ENCODE peak calls at places on chromosome 22, in seven cellular contexts. F, P, D, R, X, O and J are unnamed samples.

GRCh38 chr22:32564170-32565001 is 89.8 kb downstream of the FBXO7 start:
- DNase-seq in F (peak), D (peak), O (no peak), P (no peak), X (no peak), R (peak), J (no peak)

GRCh38 chr22:32839776-32840571 is 38.5 kb downstream of the TIMP3 start:
- DNase-seq in R (no peak), O (peak), D (no peak), X (no peak), P (no peak), F (no peak), J (no peak)

GRCh38 chr22:36328635-36329216 is 59.0 kb downstream of the MYH9 start:
- DNase-seq in O (peak), F (peak), R (no peak), P (peak), D (peak), X (peak), J (no peak)

GRCh38 chr22:28019360-28019759 is 100.3 kb upstream of the PITPNB start:
- DNase-seq in F (peak), D (no peak), R (no peak), X (peak), O (peak), P (no peak), J (peak)

GRCh38 chr22:39985383-39986045 is 9.2 kb upstream of the FAM83F start:
- DNase-seq in X (no peak), O (no peak), P (no peak), R (no peak), F (peak), D (no peak), J (no peak)

GRCh38 chr22:39518996-39519680 is 1.2 kb upstream of the ATF4 start:
- DNase-seq in D (no peak), F (peak), R (no peak), P (no peak), X (no peak), O (no peak), J (no peak)

GRCh38 chr22:43885319-43885671 is 6.5 kb downstream of the PNPLA5 start:
- DNase-seq in O (no peak), D (no peak), P (no peak), X (no peak), F (no peak), R (no peak), J (no peak)

GRCh38 chr22:23262474-23263332 is 82.4 kb downstream of the BCR start:
- DNase-seq in O (peak), R (no peak), F (no peak), P (peak), D (no peak), X (no peak), J (no peak)

GRCh38 chr22:30754971-30755759 is 60.5 kb downstream of the OSBP2 start:
- DNase-seq in F (peak), D (peak), P (peak), R (no peak), O (no peak), X (peak), J (no peak)

GRCh38 chr22:29382575-29383328 is 5.6 kb downstream of the AP1B1 start:
- DNase-seq in O (no peak), P (no peak), X (peak), D (no peak), F (peak), R (no peak), J (peak)

GRCh38 chr22:23193420-23193819 is 13.1 kb downstream of the BCR start:
- DNase-seq in O (no peak), P (no peak), R (no peak), D (no peak), X (no peak), F (no peak), J (no peak)

GRCh38 chr22:41543854-41544670 is at the start of gene POLR3H:
- DNase-seq in O (peak), P (peak), X (peak), R (peak), D (peak), F (peak), J (peak)

GRCh38 chr22:43824724-43825485 is 12.8 kb upstream of the EFCAB6 start:
- DNase-seq in X (peak), O (no peak), D (no peak), P (no peak), F (no peak), R (no peak), J (no peak)

GRCh38 chr22:29326481-29326880 is 11.0 kb upstream of the RASL10A start:
- DNase-seq in D (no peak), P (no peak), F (no peak), X (no peak), R (no peak), O (no peak), J (no peak)

GRCh38 chr22:36541831-36542391 is 12.9 kb upstream of the EIF3D start:
- DNase-seq in O (no peak), D (peak), X (peak), P (no peak), R (no peak), F (no peak), J (no peak)

GRCh38 chr22:36860821-36861659 is at the start of gene NCF4:
- DNase-seq in P (no peak), R (peak), O (no peak), X (peak), F (peak), D (no peak), J (peak)

GRCh38 chr22:35629406-35630234 is 12.5 kb upstream of the MB start:
- DNase-seq in O (peak), P (peak), F (peak), R (peak), X (peak), D (peak), J (peak)

GRCh38 chr22:37186228-37186996 is 1.6 kb downstream of the C1QTNF6 start:
- DNase-seq in D (peak), X (no peak), P (peak), F (no peak), R (no peak), O (peak), J (peak)

GRCh38 chr22:29157759-29158535 is 47.7 kb upstream of the EMID1 start:
- DNase-seq in P (peak), R (no peak), X (no peak), F (no peak), O (no peak), D (peak), J (peak)

GRCh38 chr22:32996702-32997101 is 61.5 kb downstream of the SYN3 start:
- DNase-seq in R (peak), P (no peak), D (peak), O (no peak), F (peak), X (no peak), J (peak)

GRCh38 chr22:25113316-25113721 is 86.3 kb upstream of the CRYBB3 start:
- DNase-seq in P (no peak), O (no peak), R (no peak), X (peak), D (no peak), F (peak), J (no peak)

GRCh38 chr22:25111579-25112517 is 87.8 kb upstream of the CRYBB3 start:
- DNase-seq in P (peak), X (peak), F (peak), O (no peak), D (no peak), R (no peak), J (no peak)

GRCh38 chr22:25114369-25115362 is 85.0 kb upstream of the CRYBB3 start:
- DNase-seq in O (no peak), R (no peak), P (no peak), D (peak), F (no peak), X (no peak), J (no peak)

GRCh38 chr22:25110846-25111578 is 88.6 kb upstream of the CRYBB3 start:
- DNase-seq in D (peak), P (peak), O (peak), R (no peak), F (peak), X (peak), J (peak)

GRCh38 chr22:25112538-25113253 is 87.0 kb upstream of the CRYBB3 start:
- DNase-seq in R (no peak), D (no peak), F (no peak), O (no peak), P (no peak), X (no peak), J (peak)
- H3K27ac ChIP-seq in R (peak), D (peak), F (peak), O (no peak), P (no peak), X (peak), J (peak)

GRCh38 chr22:45597460-45598192 is 74.0 kb upstream of the ATXN10 start:
- DNase-seq in O (no peak), P (no peak), X (peak), D (peak), F (no peak), R (no peak), J (no peak)
- TF ChIP-seq EP300 in O (no peak), P (no peak), X (no peak), D (no peak), F (no peak), R (no peak), J (no peak)

DNA sequence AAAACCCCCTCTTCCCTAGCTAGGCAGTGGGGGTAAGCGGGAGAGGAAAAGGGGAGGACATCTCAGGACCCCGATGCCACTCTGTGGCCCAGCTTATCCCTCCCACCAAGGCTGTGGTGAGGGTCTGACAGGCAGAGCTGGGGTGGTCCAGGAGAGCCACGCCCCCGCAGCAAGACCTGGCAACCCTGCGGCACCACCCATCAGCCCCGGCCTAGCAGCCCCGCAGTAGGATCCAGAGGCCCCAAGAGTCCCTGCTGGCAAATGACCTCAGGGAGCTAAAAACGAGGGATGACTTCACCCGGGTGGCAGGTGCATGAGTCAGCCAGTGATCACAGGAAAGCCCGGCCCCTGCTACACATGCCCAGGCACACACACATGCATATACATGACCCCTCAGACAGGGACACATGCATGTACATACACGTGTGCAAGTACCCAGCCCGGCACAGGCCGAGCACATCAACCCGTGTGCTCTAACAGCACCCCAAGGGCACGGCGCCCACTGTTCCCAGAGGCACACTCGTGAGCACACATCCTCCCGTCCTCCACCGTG is 32.3 kb downstream of the ARVCF start:
- DNase-seq in P (no peak), X (no peak), O (peak), F (no peak), R (no peak), D (peak), J (no peak)
- H3K27ac ChIP-seq in P (peak), X (peak), O (no peak), F (peak), R (peak), D (peak), J (no peak)

GRCh38 chr22:18029686-18030267 is 5.4 kb upstream of the MICAL3 start:
- DNase-seq in O (no peak), D (no peak), X (no peak), R (no peak), P (no peak), F (no peak), J (no peak)

GRCh38 chr22:18033204-18033998 is 9.0 kb upstream of the MICAL3 start:
- DNase-seq in R (no peak), X (no peak), D (no peak), P (no peak), O (no peak), F (no peak), J (peak)

GRCh38 chr22:18032455-18033101 is 8.2 kb upstream of the MICAL3 start:
- DNase-seq in F (no peak), P (no peak), D (peak), R (no peak), X (no peak), O (no peak), J (no peak)

GRCh38 chr22:18034076-18034475 is 9.7 kb upstream of the MICAL3 start:
- DNase-seq in F (no peak), X (no peak), R (no peak), D (no peak), P (no peak), O (no peak), J (peak)

DNA sequence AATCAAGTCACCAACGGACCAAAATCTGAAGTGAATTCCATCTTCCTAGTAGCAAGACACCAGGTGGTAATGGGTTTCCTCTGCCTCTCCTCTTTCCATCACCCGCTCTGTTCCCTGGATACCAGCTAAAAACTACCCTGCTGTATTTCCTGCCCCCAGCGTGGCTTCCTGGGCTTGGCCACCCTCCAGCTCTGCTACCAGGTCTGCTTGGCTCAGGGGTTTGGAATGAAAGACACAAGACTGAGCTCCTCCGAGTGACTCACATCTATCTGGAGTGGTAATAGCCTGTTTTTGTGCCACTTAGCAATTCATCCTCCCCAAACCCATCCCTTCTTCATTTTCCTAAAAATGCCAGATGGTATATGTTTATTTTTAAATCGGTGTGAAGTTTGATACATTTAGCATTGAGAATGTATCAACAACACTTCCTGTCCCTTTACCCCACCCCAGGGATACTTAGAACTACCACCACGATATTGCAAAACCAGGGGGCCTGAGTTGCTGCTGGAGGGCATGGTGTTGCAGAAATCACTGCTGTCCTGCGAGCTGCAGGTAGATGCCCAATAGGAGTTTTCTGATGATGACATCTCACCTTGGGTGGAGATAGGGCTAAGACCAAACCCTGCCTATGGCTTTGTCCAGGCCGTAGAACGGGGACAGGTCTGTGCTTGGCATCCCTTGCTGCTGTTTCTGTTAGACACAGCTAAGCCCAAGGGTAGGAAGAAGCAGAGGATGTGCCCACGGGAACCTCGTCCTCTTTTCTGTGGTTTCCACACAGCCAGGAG is 7.5 kb upstream of the MICAL3 start:
- DNase-seq in P (no peak), F (no peak), R (no peak), X (no peak), O (no peak), D (peak), J (no peak)
- TF ChIP-seq EP300 in P (no peak), F (no peak), R (no peak), X (no peak), O (no peak), D (no peak), J (no peak)

DNA sequence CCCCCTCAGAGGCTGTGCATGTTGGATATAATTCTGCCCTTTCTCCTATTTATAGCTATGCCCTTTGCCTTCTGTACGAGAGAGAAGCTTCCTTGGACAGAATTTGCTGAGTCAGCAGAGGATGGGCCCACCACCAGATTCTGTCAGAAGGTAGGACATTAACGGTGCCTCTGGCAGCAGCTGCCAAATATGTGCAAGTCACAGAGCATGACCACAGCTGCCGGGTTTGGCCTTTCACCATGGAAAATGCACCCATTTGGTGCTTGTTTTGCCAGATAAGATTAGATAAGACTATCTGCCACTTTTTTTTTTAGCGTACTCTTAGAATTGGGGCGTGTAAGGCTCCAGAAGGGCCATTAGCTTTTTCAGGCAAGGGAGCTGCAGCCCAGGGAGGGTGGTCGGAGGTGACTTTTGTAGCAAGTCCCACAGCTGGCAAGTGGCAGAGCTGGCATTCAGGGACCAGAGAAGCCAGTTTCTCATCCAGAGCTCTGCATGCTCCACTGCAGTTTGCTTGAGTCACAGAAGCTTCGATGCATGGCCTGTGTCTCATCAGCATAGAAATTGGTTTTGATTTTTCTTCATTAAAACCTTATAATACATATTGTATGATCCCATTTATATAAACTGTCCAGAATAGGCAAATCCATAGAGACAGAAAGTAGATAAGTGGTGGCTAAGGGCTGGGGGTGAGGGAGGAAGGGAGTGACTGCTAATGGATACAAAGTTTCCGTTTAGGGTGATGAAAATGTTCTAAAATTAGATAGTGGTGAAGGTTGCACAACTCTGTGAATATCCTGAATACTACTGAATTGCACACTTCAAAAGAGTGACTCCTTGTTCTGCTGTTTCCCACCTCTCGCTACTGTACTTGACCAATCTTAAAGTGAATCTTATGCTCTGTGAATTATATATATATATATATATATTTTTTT is 15.8 kb downstream of the UPB1 start:
- DNase-seq in X (peak), D (no peak), O (no peak), R (no peak), F (no peak), P (peak), J (no peak)
- H3K27ac ChIP-seq in X (no peak), D (no peak), O (no peak), R (no peak), F (no peak), P (peak), J (no peak)

DNA sequence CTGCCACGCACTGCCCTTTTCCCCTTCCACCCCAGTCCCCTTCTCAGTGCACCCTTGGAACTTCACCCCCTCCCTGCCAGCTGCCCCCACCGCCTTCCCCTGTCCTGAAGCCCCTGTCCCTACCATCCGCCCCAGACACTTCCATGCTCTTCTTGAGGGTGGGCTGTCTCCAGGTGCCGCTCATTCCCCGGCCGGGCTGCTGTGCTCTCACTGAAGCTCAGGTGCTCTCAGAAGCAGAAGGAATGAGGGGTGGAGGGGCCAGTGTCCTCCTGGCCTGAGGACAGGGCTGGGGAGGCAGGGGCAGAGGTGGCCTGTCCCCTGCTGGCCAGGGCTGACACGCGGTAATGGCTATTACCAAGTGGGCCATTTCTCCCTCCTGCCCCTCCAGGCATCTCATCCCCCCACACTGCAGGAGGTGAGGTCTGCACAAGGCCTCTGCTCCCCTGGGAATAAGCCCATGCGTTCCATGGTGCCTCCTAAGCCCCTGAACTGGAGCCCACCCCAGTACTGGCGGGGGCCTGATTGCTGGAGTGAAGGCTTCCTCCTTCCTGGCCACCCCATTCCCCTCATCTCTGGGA is 6.6 kb upstream of the BID start:
- DNase-seq in P (no peak), F (no peak), O (no peak), D (no peak), R (no peak), X (no peak), J (no peak)
- TF ChIP-seq EP300 in P (no peak), F (no peak), O (no peak), D (no peak), R (no peak), X (no peak), J (no peak)

GRCh38 chr22:20244744-20245576 is 23.2 kb downstream of the RTN4R start:
- DNase-seq in X (no peak), F (peak), D (no peak), P (peak), O (no peak), R (no peak), J (no peak)

GRCh38 chr22:20247010-20247505 is 21.1 kb downstream of the RTN4R start:
- DNase-seq in P (peak), D (no peak), R (no peak), F (no peak), X (no peak), O (no peak), J (no peak)

GRCh38 chr22:20244250-20244648 is 23.9 kb downstream of the RTN4R start:
- DNase-seq in R (no peak), X (no peak), D (no peak), P (no peak), O (no peak), F (no peak), J (no peak)

GRCh38 chr22:20246368-20247009 is 21.6 kb downstream of the RTN4R start:
- DNase-seq in D (no peak), F (no peak), P (no peak), O (no peak), X (no peak), R (no peak), J (no peak)

DNA sequence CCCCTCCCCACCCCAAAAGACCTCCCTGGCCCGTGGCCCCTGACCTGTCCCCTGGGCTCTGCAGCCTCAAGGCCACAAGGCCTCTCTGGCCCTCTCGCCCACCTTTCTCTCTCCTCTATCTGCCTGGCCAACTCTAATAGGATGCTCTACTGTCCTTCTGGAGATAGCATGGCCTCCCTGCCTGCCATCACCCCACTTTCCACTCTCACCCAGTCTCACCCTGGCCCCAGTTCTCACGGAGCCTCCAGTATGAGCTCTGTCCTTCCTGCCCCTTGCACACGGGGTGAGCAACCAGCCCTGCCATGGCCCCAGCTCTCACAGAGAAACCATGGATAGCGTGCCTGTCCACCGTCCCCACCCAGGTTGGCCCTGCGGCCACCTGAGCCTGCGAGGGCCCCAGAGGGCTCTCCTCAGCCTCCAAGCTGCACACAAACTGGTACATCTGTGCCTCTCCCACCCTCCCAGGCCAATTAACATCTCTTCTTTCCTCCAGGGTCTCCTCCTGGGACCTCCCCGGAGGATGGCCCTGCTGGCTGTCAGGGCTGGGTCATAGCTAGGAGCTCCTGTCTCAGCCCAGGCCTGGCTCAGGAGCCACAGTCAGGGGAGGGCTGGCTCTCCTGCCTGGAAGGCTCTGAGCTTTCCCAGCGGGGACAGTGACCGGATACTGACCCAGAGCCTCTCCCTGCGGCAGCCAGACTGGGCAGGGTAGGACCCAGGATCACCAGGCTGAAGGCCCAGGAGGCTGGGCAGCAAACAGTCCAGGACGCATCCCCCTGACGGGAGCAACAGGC is 22.3 kb downstream of the RTN4R start:
- DNase-seq in O (no peak), P (no peak), R (no peak), D (no peak), F (no peak), X (no peak), J (no peak)
- H3K27ac ChIP-seq in O (no peak), P (no peak), R (peak), D (no peak), F (no peak), X (no peak), J (no peak)

GRCh38 chr22:50562523-50563409 is at the start of gene SYCE3:
- DNase-seq in O (peak), P (peak), R (peak), X (peak), F (peak), D (peak), J (peak)
- TF ChIP-seq EP300 in O (no peak), P (no peak), R (peak), X (no peak), F (no peak), D (no peak), J (no peak)